ENCODE peak calls at places on chromosomes 2 and 18, in four cellular contexts. G is mucosa of descending colon, L is heart left ventricle, J is ovary. U is an unnamed sample.

GRCh38 chr18:62187543-62188378 is 706 bp downstream of the RELCH start:
- DNase-seq in G (no peak), J (no peak), L (peak; percentile 38), U (no peak)

GRCh38 chr2:176843208-176843607 is 369.4 kb upstream of the HNRNPA3 start:
- DNase-seq in G (no peak), J (no peak), L (no peak), U (no peak)

GRCh38 chr18:21735452-21736015 is 5.1 kb upstream of the MIB1 start:
- DNase-seq in L (peak; percentile 29), G (peak; percentile 87), J (no peak), U (peak; percentile 33)

GRCh38 chr2:138503087-138503442 is 1.5 kb downstream of the SPOPL start:
- DNase-seq in J (no peak), L (no peak), G (no peak), U (no peak)

GRCh38 chr2:26768759-26769500 is 4.8 kb downstream of the SLC35F6 start:
- DNase-seq in L (peak; percentile 79), G (peak; percentile 81), J (peak; percentile 40), U (no peak)

GRCh38 chr2:138090330-138090729 is 126.1 kb downstream of the HNMT start:
- DNase-seq in L (no peak), J (no peak), G (no peak), U (peak; percentile 28)

GRCh38 chr2:174760845-174761473 is 3.3 kb downstream of the CHRNA1 start:
- DNase-seq in G (no peak), J (no peak), L (no peak), U (no peak)

GRCh38 chr2:29455202-29455885 is 340.1 kb downstream of the CLIP4 start:
- DNase-seq in G (no peak), J (no peak), L (no peak), U (no peak)

DNA sequence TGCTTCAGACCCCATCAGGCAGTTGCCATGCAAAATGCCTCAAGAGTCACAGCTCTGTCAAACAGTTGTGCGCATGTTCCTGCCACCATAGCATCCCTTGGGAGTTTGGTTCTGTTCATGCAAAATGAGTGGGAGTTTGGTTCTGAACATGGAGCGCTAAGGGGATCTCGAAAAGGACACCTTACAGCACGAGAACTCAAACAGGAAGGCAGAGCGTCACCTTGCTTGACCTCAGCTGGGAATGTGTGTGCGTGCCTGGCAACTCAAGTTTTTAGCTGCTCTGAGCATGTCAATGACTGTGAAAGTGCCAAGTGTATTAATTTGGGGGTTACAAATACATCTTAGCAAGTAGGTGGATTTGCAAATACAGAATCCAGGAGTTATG is 16.6 kb downstream of the MALL start:
- DNase-seq in G (no peak), J (no peak), L (no peak), U (no peak)
- H3K4me1 ChIP-seq in G (peaks cover 21% of the 10 kb centered on the region), J (no peaks in the 10 kb centered on the region), L (peaks cover 60% of the 10 kb centered on the region), U (peaks cover 38% of the 10 kb centered on the region)

GRCh38 chr2:20618886-20619521 is 31.9 kb downstream of the HS1BP3 start:
- DNase-seq in L (peak; percentile 44), J (no peak), G (peak; percentile 45), U (no peak)

GRCh38 chr2:20619624-20620024 is 31.3 kb downstream of the HS1BP3 start:
- DNase-seq in L (peak; percentile 91), G (peak; percentile 30), J (no peak), U (no peak)

GRCh38 chr2:20620696-20621365 is 30.1 kb downstream of the HS1BP3 start:
- DNase-seq in G (no peak), L (peak; percentile 22), J (no peak), U (no peak)

GRCh38 chr2:20621366-20622295 is 29.3 kb downstream of the HS1BP3 start:
- DNase-seq in L (peak; percentile 25), G (peak; percentile 39), J (no peak), U (no peak)

GRCh38 chr2:20620271-20620681 is 30.6 kb downstream of the HS1BP3 start:
- DNase-seq in J (no peak), G (no peak), L (peak; percentile 24), U (no peak)
- H3K36me3 ChIP-seq in J (no peaks in the 10 kb centered on the region), G (no peaks in the 10 kb centered on the region), L (peaks cover 49% of the 10 kb centered on the region), U (peaks cover 7% of the 10 kb centered on the region)

DNA sequence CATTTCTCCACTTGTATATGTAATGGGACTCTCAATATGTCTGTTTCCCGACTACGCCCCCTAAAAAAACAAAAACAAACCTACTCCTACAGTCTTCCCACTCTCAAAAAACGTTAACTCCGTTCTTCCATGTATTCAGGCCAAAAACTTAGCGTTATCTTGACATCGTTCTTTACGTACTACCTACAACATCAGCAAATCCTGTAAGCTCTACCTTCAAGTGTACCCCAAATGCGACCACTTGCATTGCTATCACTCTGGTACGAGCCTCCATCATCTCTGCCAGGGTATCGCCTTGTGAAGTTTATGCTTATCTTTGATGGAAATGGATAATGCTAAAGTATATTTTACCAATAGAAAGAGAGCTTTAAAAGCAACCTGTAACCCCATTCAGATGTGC is 479 bp downstream of the GPATCH11 start:
- DNase-seq in G (no peak), L (no peak), J (no peak), U (no peak)
- H3K4me1 ChIP-seq in G (peaks cover 6% of the 10 kb centered on the region), L (peaks cover 47% of the 10 kb centered on the region), J (peaks cover 6% of the 10 kb centered on the region), U (peaks cover 22% of the 10 kb centered on the region)

GRCh38 chr2:96737251-96737650 is 2.6 kb downstream of the LMAN2L start:
- DNase-seq in L (no peak), G (no peak), J (no peak), U (no peak)

GRCh38 chr2:96739051-96739632 is 722 bp downstream of the LMAN2L start:
- DNase-seq in L (no peak), G (no peak), J (no peak), U (no peak)

GRCh38 chr2:96737831-96738230 is 2.0 kb downstream of the LMAN2L start:
- DNase-seq in J (no peak), G (no peak), L (no peak), U (no peak)

GRCh38 chr2:96733931-96734330 is 5.9 kb downstream of the LMAN2L start:
- DNase-seq in J (no peak), L (no peak), G (no peak), U (no peak)

DNA sequence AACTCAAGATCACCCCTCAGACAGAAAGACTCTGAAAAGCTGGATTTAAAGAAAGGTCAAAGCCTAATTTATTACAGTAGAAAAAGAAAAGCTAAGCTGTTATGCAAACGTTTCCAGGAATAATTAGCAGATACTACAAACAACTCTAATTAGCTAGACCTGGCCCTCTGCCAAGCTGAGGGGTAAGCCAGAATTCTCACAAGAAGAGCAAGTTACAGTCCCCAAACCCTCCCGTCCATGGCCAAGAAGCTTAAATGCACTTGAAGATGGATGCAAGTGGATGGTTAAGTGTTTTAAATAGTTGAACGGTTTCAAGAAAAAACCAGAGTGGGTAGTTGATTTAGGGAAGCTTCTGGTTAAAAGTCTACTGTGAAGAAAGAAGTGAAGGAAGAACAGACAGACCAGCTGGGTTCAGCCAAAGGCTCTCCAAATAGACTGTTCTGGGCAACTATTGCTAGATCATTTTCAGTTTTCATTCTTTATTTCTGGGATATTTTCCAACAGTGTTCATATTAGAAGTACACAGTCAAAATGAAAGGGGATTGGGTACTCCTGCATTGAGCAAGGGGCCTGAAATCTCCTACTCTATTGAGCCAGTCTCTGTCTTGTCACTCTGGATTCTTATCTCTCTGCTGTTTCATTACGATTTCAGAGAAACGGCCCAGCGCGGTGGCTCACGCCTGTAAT is 4.8 kb downstream of the LMAN2L start:
- DNase-seq in L (no peak), J (peak; percentile 21), G (no peak), U (no peak)
- H3K36me3 ChIP-seq in L (peaks cover 71% of the 10 kb centered on the region), J (no peaks in the 10 kb centered on the region), G (peaks cover 11% of the 10 kb centered on the region), U (peaks cover 4% of the 10 kb centered on the region)

DNA sequence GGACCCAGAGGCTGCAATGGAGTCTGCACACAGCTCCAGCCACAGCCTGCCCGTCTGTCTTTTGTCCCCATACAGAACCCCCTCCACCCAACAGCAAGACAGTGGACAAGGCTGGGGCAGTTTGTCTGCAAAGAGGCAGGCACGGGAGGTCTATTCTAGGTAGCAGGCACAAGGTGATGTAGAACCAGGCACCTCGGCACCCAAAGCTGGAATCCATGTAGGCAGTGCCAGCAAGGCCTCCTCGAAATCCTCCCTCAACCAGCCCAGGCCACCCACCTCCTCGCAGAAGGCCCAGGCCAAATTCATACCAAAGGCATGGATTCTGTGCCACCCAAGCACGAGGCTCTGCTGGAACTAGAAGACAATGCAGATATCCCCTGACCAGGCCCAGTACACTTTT is 179.2 kb downstream of the TNS1 start:
- DNase-seq in L (no peak), J (no peak), G (peak; percentile 16), U (no peak)
- H3K4me1 ChIP-seq in L (peaks cover 100% of the 10 kb centered on the region), J (peaks cover 15% of the 10 kb centered on the region), G (peaks cover 4% of the 10 kb centered on the region), U (peaks cover 14% of the 10 kb centered on the region)

GRCh38 chr2:236579746-236580315 is 10.2 kb downstream of the ACKR3 start:
- DNase-seq in J (no peak), G (no peak), L (no peak), U (peak; percentile 67)
- H3K36me3 ChIP-seq in J (no peaks in the 10 kb centered on the region), G (no peaks in the 10 kb centered on the region), L (peaks cover 43% of the 10 kb centered on the region), U (peaks cover 13% of the 10 kb centered on the region)

GRCh38 chr2:8482432-8482831 is 199.4 kb upstream of the ID2 start:
- DNase-seq in G (no peak), J (no peak), L (no peak), U (no peak)

GRCh38 chr2:8481463-8482009 is 200.3 kb upstream of the ID2 start:
- DNase-seq in J (no peak), G (no peak), L (no peak), U (no peak)

GRCh38 chr2:8479298-8479697 is 202.6 kb upstream of the ID2 start:
- DNase-seq in L (peak; percentile 78), J (no peak), G (no peak), U (peak; percentile 43)

GRCh38 chr2:8478133-8478793 is 203.6 kb upstream of the ID2 start:
- DNase-seq in L (no peak), G (no peak), J (no peak), U (no peak)

GRCh38 chr2:8480936-8481335 is 200.9 kb upstream of the ID2 start:
- DNase-seq in G (no peak), L (no peak), J (no peak), U (no peak)
- H3K4me1 ChIP-seq in G (peaks cover 33% of the 10 kb centered on the region), L (peaks cover 25% of the 10 kb centered on the region), J (no peaks in the 10 kb centered on the region), U (peaks cover 32% of the 10 kb centered on the region)

DNA sequence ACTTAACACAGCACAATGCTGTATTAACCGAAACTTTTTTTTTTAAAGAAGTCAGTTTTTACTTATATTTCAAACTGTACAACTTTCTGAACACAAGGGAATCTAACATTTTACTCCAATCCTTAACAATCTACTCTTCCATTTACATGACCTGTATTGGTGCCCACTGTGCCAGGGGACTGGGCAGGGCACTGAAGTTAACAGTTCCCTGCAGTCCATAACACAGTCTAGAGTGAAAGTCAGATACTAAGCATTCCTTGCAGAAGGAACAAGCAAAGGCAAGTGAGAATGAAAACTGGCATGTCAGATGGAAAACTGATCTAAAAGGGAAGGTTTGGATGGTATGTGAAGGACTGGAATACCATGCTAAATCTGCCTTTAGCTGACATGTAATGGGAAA is 29.8 kb downstream of the SUCLG1 start:
- DNase-seq in G (no peak), L (no peak), J (no peak), U (no peak)
- H3K36me3 ChIP-seq in G (peaks cover 11% of the 10 kb centered on the region), L (peaks cover 100% of the 10 kb centered on the region), J (no peaks in the 10 kb centered on the region), U (no peaks in the 10 kb centered on the region)

GRCh38 chr2:102112271-102112670 is 30.3 kb upstream of the IL1R1 start:
- DNase-seq in G (no peak), J (no peak), L (no peak), U (no peak)
- H3K4me1 ChIP-seq in G (peaks cover 8% of the 10 kb centered on the region), J (peaks cover 2% of the 10 kb centered on the region), L (peaks cover 10% of the 10 kb centered on the region), U (peaks cover 74% of the 10 kb centered on the region)

GRCh38 chr2:60334610-60335009 is 218.8 kb downstream of the BCL11A start:
- DNase-seq in G (no peak), J (no peak), L (no peak), U (no peak)
- H3K36me3 ChIP-seq in G (no peaks in the 10 kb centered on the region), J (no peaks in the 10 kb centered on the region), L (no peaks in the 10 kb centered on the region), U (no peaks in the 10 kb centered on the region)